ENCODE peak calls at places on chromosomes 7 and 10, in five cellular contexts. Q, P, Y, U and V are unnamed samples.

GRCh38 chr10:132397671-132398565 is 918 bp downstream of the PWWP2B start:
- DNase-seq in Q (no peak), P (peak), Y (no peak), U (no peak), V (no peak)

GRCh38 chr7:977326-978048 is 2.1 kb upstream of the COX19 start:
- DNase-seq in Q (no peak), P (no peak), Y (no peak), U (no peak), V (no peak)

GRCh38 chr7:41247128-41247865 is 455.6 kb downstream of the INHBA start:
- DNase-seq in Q (no peak), P (peak), Y (no peak), U (no peak), V (no peak)

GRCh38 chr7:73844848-73845460 is 2.6 kb upstream of the METTL27 start:
- DNase-seq in Q (no peak), P (peak), Y (no peak), U (no peak), V (no peak)

GRCh38 chr7:70060298-70061068 is 462.2 kb downstream of the AUTS2 start:
- DNase-seq in Q (no peak), P (no peak), Y (no peak), U (no peak), V (no peak)

GRCh38 chr10:116737582-116738358 is 4.6 kb downstream of the HSPA12A start:
- DNase-seq in Q (no peak), P (no peak), Y (no peak), U (no peak), V (no peak)

GRCh38 chr7:120554960-120555571 is 282.1 kb downstream of the KCND2 start:
- DNase-seq in Q (peak), P (peak), Y (no peak), U (no peak), V (peak)

GRCh38 chr7:101995121-101995520 is 177.7 kb downstream of the CUX1 start:
- DNase-seq in Q (no peak), P (no peak), Y (no peak), U (no peak), V (no peak)

GRCh38 chr10:932589-932988 is 1.1 kb upstream of the LARP4B start:
- DNase-seq in Q (no peak), P (no peak), Y (no peak), U (no peak), V (no peak)